ENCODE peak calls at places on chromosomes 3 and 15, in six cellular contexts. One of them, this sample, is unnamed.

GRCh38 chr15:96358006-96358794 is 27.7 kb downstream of the NR2F2 start:
- DNase-seq in choroid plexus epithelial cell: peak
- DNase-seq in fibroblast of the aortic adventitia: no peak
- DNase-seq in astrocyte of the spinal cord: no peak
- DNase-seq in neural crest cell: no peak
- DNase-seq in A549: no peak
- DNase-seq in this sample: no peak

GRCh38 chr3:65493371-65493882 is 545.3 kb downstream of the MAGI1 start:
- DNase-seq in A549: no peak
- DNase-seq in astrocyte of the spinal cord: no peak
- DNase-seq in neural crest cell: no peak
- DNase-seq in fibroblast of the aortic adventitia: no peak
- DNase-seq in choroid plexus epithelial cell: no peak
- DNase-seq in this sample: no peak

GRCh38 chr15:95741830-95742229 is 588.7 kb upstream of the NR2F2 start:
- DNase-seq in A549: no peak
- DNase-seq in fibroblast of the aortic adventitia: no peak
- DNase-seq in choroid plexus epithelial cell: no peak
- DNase-seq in neural crest cell: no peak
- DNase-seq in astrocyte of the spinal cord: no peak
- DNase-seq in this sample: no peak

GRCh38 chr3:177473184-177473583 is 275.9 kb upstream of the TBL1XR1 start:
- DNase-seq in astrocyte of the spinal cord: peak
- DNase-seq in choroid plexus epithelial cell: peak
- DNase-seq in neural crest cell: no peak
- DNase-seq in fibroblast of the aortic adventitia: no peak
- DNase-seq in A549: no peak
- DNase-seq in this sample: no peak

GRCh38 chr3:121493431-121493830 is 52.4 kb downstream of the POLQ start:
- DNase-seq in fibroblast of the aortic adventitia: peak
- DNase-seq in choroid plexus epithelial cell: peak
- DNase-seq in A549: no peak
- DNase-seq in astrocyte of the spinal cord: no peak
- DNase-seq in neural crest cell: no peak
- DNase-seq in this sample: no peak

GRCh38 chr3:131047582-131047981 is 20.9 kb downstream of the NEK11 start:
- DNase-seq in neural crest cell: no peak
- DNase-seq in fibroblast of the aortic adventitia: no peak
- DNase-seq in choroid plexus epithelial cell: no peak
- DNase-seq in astrocyte of the spinal cord: no peak
- DNase-seq in A549: no peak
- DNase-seq in this sample: no peak

GRCh38 chr3:165185707-165186327 is 10.4 kb downstream of the SLITRK3 start:
- DNase-seq in A549: peak
- DNase-seq in choroid plexus epithelial cell: peak
- DNase-seq in neural crest cell: peak
- DNase-seq in astrocyte of the spinal cord: peak
- DNase-seq in fibroblast of the aortic adventitia: peak
- DNase-seq in this sample: no peak

GRCh38 chr3:179828738-179829137 is 175.9 kb downstream of the USP13 start:
- DNase-seq in choroid plexus epithelial cell: no peak
- DNase-seq in astrocyte of the spinal cord: no peak
- DNase-seq in fibroblast of the aortic adventitia: no peak
- DNase-seq in neural crest cell: no peak
- DNase-seq in A549: no peak
- DNase-seq in this sample: no peak

GRCh38 chr3:63863150-63864007 is at the start of the genes ATXN7 and THOC7:
- DNase-seq in neural crest cell: peak
- DNase-seq in astrocyte of the spinal cord: peak
- DNase-seq in fibroblast of the aortic adventitia: peak
- DNase-seq in choroid plexus epithelial cell: peak
- DNase-seq in A549: peak
- DNase-seq in this sample: no peak

GRCh38 chr3:44021646-44022594 is 219.8 kb upstream of the TOPAZ1 start:
- DNase-seq in neural crest cell: peak
- DNase-seq in astrocyte of the spinal cord: peak
- DNase-seq in choroid plexus epithelial cell: no peak
- DNase-seq in fibroblast of the aortic adventitia: peak
- DNase-seq in A549: no peak
- DNase-seq in this sample: no peak

GRCh38 chr3:79167651-79168416 is 600.0 kb downstream of the ROBO1 start:
- DNase-seq in neural crest cell: no peak
- DNase-seq in astrocyte of the spinal cord: peak
- DNase-seq in choroid plexus epithelial cell: peak
- DNase-seq in A549: peak
- DNase-seq in fibroblast of the aortic adventitia: peak
- DNase-seq in this sample: peak

GRCh38 chr3:172140499-172141391 is 101.4 kb downstream of the FNDC3B start:
- DNase-seq in choroid plexus epithelial cell: peak
- DNase-seq in A549: peak
- DNase-seq in astrocyte of the spinal cord: peak
- DNase-seq in neural crest cell: no peak
- DNase-seq in fibroblast of the aortic adventitia: peak
- DNase-seq in this sample: peak

GRCh38 chr15:38220874-38221273 is 31.8 kb upstream of the SPRED1 start:
- DNase-seq in choroid plexus epithelial cell: no peak
- DNase-seq in astrocyte of the spinal cord: no peak
- DNase-seq in fibroblast of the aortic adventitia: no peak
- DNase-seq in A549: no peak
- DNase-seq in neural crest cell: no peak
- DNase-seq in this sample: no peak

GRCh38 chr3:71641669-71642068 is 58.1 kb upstream of the FOXP1 start:
- DNase-seq in astrocyte of the spinal cord: no peak
- DNase-seq in choroid plexus epithelial cell: peak
- DNase-seq in A549: peak
- DNase-seq in fibroblast of the aortic adventitia: no peak
- DNase-seq in neural crest cell: no peak
- DNase-seq in this sample: no peak

GRCh38 chr3:57756528-57757401 is 656 bp downstream of the SLMAP start:
- DNase-seq in neural crest cell: peak
- DNase-seq in fibroblast of the aortic adventitia: peak
- DNase-seq in astrocyte of the spinal cord: peak
- DNase-seq in choroid plexus epithelial cell: peak
- DNase-seq in A549: peak
- DNase-seq in this sample: no peak

GRCh38 chr3:177978948-177979347 is 557.3 kb upstream of the KCNMB2 start:
- DNase-seq in fibroblast of the aortic adventitia: no peak
- DNase-seq in choroid plexus epithelial cell: no peak
- DNase-seq in astrocyte of the spinal cord: no peak
- DNase-seq in A549: no peak
- DNase-seq in neural crest cell: no peak
- DNase-seq in this sample: no peak

GRCh38 chr15:87537295-87537694 is 719.2 kb downstream of the NTRK3 start:
- DNase-seq in choroid plexus epithelial cell: no peak
- DNase-seq in A549: no peak
- DNase-seq in neural crest cell: no peak
- DNase-seq in fibroblast of the aortic adventitia: no peak
- DNase-seq in astrocyte of the spinal cord: no peak
- DNase-seq in this sample: no peak

GRCh38 chr15:79408041-79408440 is 24.1 kb upstream of the MINAR1 start:
- DNase-seq in fibroblast of the aortic adventitia: no peak
- DNase-seq in A549: no peak
- DNase-seq in astrocyte of the spinal cord: no peak
- DNase-seq in neural crest cell: no peak
- DNase-seq in choroid plexus epithelial cell: peak
- DNase-seq in this sample: no peak

GRCh38 chr3:194772241-194773000 is 86.7 kb downstream of the FAM43A start:
- DNase-seq in A549: no peak
- DNase-seq in astrocyte of the spinal cord: no peak
- DNase-seq in choroid plexus epithelial cell: no peak
- DNase-seq in neural crest cell: no peak
- DNase-seq in fibroblast of the aortic adventitia: no peak
- DNase-seq in this sample: no peak

GRCh38 chr15:77554306-77555080 is 78.2 kb downstream of the LINGO1 start:
- DNase-seq in A549: no peak
- DNase-seq in fibroblast of the aortic adventitia: no peak
- DNase-seq in astrocyte of the spinal cord: no peak
- DNase-seq in choroid plexus epithelial cell: no peak
- DNase-seq in neural crest cell: peak
- DNase-seq in this sample: no peak

GRCh38 chr15:77552066-77552465 is 80.6 kb downstream of the LINGO1 start:
- DNase-seq in fibroblast of the aortic adventitia: no peak
- DNase-seq in A549: no peak
- DNase-seq in astrocyte of the spinal cord: no peak
- DNase-seq in neural crest cell: no peak
- DNase-seq in choroid plexus epithelial cell: no peak
- DNase-seq in this sample: no peak

GRCh38 chr15:77553257-77553656 is 79.5 kb downstream of the LINGO1 start:
- DNase-seq in astrocyte of the spinal cord: no peak
- DNase-seq in fibroblast of the aortic adventitia: no peak
- DNase-seq in A549: no peak
- DNase-seq in choroid plexus epithelial cell: no peak
- DNase-seq in neural crest cell: no peak
- DNase-seq in this sample: no peak

GRCh38 chr15:77555232-77555631 is 77.5 kb downstream of the LINGO1 start:
- DNase-seq in A549: no peak
- DNase-seq in astrocyte of the spinal cord: no peak
- DNase-seq in neural crest cell: no peak
- DNase-seq in fibroblast of the aortic adventitia: no peak
- DNase-seq in choroid plexus epithelial cell: no peak
- DNase-seq in this sample: no peak

DNA sequence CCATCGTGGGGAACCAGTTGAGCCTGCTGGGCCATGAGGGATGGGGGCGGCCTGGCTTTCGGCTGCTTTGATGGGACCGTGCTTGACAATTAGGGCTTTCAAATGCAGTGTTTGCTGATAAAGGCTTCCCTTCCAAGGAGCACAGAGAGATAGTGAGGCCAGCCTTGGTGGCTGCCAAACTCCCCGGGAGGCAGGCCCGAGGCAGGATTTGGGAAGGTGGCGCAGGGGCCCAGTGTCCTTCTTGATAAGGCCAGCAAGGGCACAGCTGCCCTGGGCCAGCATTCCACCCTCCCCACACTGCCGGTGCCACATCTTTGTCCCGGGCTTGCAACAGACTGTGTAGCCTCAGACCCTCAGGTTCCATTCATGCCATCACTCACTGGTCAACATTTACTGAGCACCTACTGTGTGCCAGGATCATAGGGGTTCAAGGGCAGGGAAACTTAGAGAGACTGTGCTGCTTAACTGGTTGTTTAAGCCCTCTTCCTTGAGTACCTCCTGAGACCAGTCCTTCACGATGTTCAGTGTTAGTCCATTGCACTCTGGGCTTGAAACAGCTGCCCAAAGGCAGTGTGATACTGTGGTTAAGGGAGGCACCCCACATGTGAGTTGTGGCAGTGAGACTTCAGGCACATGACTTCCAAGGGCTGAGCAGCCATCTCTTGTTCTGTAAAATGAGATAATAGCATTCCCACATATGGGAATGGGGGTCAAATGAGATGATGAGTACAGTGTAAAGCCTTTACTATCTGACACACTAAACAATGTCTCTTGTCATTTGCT is 75.3 kb downstream of the LINGO1 start:
- DNase-seq in fibroblast of the aortic adventitia: no peak
- DNase-seq in neural crest cell: no peak
- DNase-seq in A549: no peak
- DNase-seq in choroid plexus epithelial cell: no peak
- DNase-seq in astrocyte of the spinal cord: no peak
- DNase-seq in this sample: no peak
- TF ChIP-seq CTCF in fibroblast of the aortic adventitia: no peak
- TF ChIP-seq CTCF in neural crest cell: no peak
- TF ChIP-seq CTCF in A549: no peak
- TF ChIP-seq CTCF in choroid plexus epithelial cell: no peak
- TF ChIP-seq CTCF in astrocyte of the spinal cord: no peak
- TF ChIP-seq CTCF in this sample: no peak

GRCh38 chr3:48918388-48919214 is at the start of gene ARIH2:
- DNase-seq in A549: peak
- DNase-seq in choroid plexus epithelial cell: peak
- DNase-seq in astrocyte of the spinal cord: peak
- DNase-seq in fibroblast of the aortic adventitia: peak
- DNase-seq in neural crest cell: peak
- DNase-seq in this sample: peak
- TF ChIP-seq CTCF in A549: no peak
- TF ChIP-seq CTCF in choroid plexus epithelial cell: no peak
- TF ChIP-seq CTCF in astrocyte of the spinal cord: no peak
- TF ChIP-seq CTCF in fibroblast of the aortic adventitia: no peak
- TF ChIP-seq CTCF in neural crest cell: peak
- TF ChIP-seq CTCF in this sample: no peak

DNA sequence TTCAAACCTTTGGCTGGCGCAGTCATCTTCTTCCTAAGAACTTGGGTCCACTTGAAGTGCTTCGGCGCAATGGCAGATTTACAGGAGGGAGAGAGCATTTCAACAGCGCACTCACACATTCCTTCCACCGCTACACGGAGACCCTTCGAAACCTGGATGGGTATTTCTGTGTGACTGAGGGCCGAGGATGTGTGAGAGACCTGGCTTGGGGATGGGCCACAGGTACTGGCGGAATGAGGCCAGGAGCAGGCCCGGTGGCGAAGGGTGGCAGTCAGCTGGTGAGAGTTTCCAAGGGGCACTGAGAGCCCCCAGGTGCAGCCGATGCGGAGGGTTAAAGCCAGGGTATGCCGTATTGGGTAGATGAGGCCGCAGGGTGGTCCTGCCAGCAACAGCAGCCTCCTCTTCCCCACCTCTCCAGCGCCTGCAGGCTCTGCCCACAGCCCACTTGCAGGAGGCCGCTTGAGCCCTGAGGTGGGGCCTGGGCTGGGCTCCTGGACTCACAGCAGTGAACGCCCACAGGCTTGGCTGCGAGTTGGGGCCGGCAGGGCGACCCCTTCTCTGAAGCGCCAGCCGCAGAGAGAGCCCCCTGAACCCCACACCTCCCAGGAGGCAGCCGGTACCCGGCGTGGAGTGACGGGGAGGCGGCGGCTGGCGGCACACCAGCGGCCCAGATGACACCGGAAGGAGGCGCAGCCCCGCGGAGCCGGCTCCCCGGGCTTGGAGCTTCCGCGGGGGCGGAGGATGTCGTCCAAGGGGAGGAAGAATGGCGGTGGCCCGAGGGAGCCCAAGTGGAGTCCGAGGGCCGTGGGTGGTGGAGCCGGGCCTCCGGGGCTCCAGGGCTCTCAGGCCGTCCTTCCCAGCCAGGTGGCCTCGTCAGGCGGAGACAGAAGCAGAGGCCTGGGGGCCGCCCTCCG is 166.5 kb downstream of the NSMCE3 start:
- DNase-seq in astrocyte of the spinal cord: no peak
- DNase-seq in fibroblast of the aortic adventitia: no peak
- DNase-seq in neural crest cell: no peak
- DNase-seq in choroid plexus epithelial cell: no peak
- DNase-seq in A549: no peak
- DNase-seq in this sample: no peak
- TF ChIP-seq CTCF in astrocyte of the spinal cord: no peak
- TF ChIP-seq CTCF in fibroblast of the aortic adventitia: no peak
- TF ChIP-seq CTCF in neural crest cell: no peak
- TF ChIP-seq CTCF in choroid plexus epithelial cell: peak
- TF ChIP-seq CTCF in A549: no peak
- TF ChIP-seq CTCF in this sample: no peak

GRCh38 chr3:33884204-33884561 is 85.8 kb downstream of the PDCD6IP start:
- DNase-seq in fibroblast of the aortic adventitia: peak
- DNase-seq in neural crest cell: no peak
- DNase-seq in A549: peak
- DNase-seq in choroid plexus epithelial cell: peak
- DNase-seq in astrocyte of the spinal cord: peak
- DNase-seq in this sample: peak
- TF ChIP-seq CTCF in fibroblast of the aortic adventitia: peak
- TF ChIP-seq CTCF in neural crest cell: peak
- TF ChIP-seq CTCF in A549: peak
- TF ChIP-seq CTCF in choroid plexus epithelial cell: peak
- TF ChIP-seq CTCF in astrocyte of the spinal cord: peak
- TF ChIP-seq CTCF in this sample: peak